ENCODE peak calls at places on chromosomes 12 and 14, in six cellular contexts. One of them, this sample, is unnamed.

GRCh38 chr12:75672212-75672611 is 160.8 kb upstream of the KRR1 start:
- DNase-seq in renal cortical epithelial cell: no peak
- DNase-seq in T-helper 2 cell: no peak
- DNase-seq in RWPE1: no peak
- DNase-seq in nephron progenitor cell: peak
- DNase-seq in GOT3: no peak
- DNase-seq in this sample: no peak

GRCh38 chr12:16323010-16323409 is 24.4 kb upstream of the MGST1 start:
- DNase-seq in renal cortical epithelial cell: no peak
- DNase-seq in T-helper 2 cell: no peak
- DNase-seq in RWPE1: no peak
- DNase-seq in nephron progenitor cell: no peak
- DNase-seq in GOT3: no peak
- DNase-seq in this sample: no peak

GRCh38 chr12:30719060-30719459 is 23.4 kb upstream of the IPO8 start:
- DNase-seq in renal cortical epithelial cell: peak
- DNase-seq in T-helper 2 cell: no peak
- DNase-seq in RWPE1: no peak
- DNase-seq in nephron progenitor cell: no peak
- DNase-seq in GOT3: no peak
- DNase-seq in this sample: peak

GRCh38 chr12:12034344-12034743 is 36.4 kb upstream of the BCL2L14 start:
- DNase-seq in renal cortical epithelial cell: no peak
- DNase-seq in T-helper 2 cell: no peak
- DNase-seq in RWPE1: no peak
- DNase-seq in nephron progenitor cell: no peak
- DNase-seq in GOT3: no peak
- DNase-seq in this sample: no peak

GRCh38 chr14:91177073-91177796 is 63.4 kb downstream of the DGLUCY start:
- DNase-seq in renal cortical epithelial cell: peak
- DNase-seq in T-helper 2 cell: peak
- DNase-seq in RWPE1: peak
- DNase-seq in nephron progenitor cell: peak
- DNase-seq in GOT3: no peak
- DNase-seq in this sample: peak

GRCh38 chr12:94942663-94943062 is 60.8 kb downstream of the NDUFA12 start:
- DNase-seq in renal cortical epithelial cell: no peak
- DNase-seq in T-helper 2 cell: peak
- DNase-seq in RWPE1: no peak
- DNase-seq in nephron progenitor cell: no peak
- DNase-seq in GOT3: no peak
- DNase-seq in this sample: no peak

GRCh38 chr12:70091021-70091521 is 152.2 kb upstream of the CNOT2 start:
- DNase-seq in renal cortical epithelial cell: no peak
- DNase-seq in T-helper 2 cell: no peak
- DNase-seq in RWPE1: no peak
- DNase-seq in nephron progenitor cell: no peak
- DNase-seq in GOT3: no peak
- DNase-seq in this sample: no peak

GRCh38 chr14:90691627-90692026 is 124.6 kb downstream of the TTC7B start:
- DNase-seq in renal cortical epithelial cell: no peak
- DNase-seq in T-helper 2 cell: no peak
- DNase-seq in RWPE1: no peak
- DNase-seq in nephron progenitor cell: no peak
- DNase-seq in GOT3: no peak
- DNase-seq in this sample: no peak

GRCh38 chr12:114096461-114096860 is 130.3 kb upstream of the RBM19 start:
- DNase-seq in renal cortical epithelial cell: no peak
- DNase-seq in T-helper 2 cell: no peak
- DNase-seq in RWPE1: no peak
- DNase-seq in nephron progenitor cell: no peak
- DNase-seq in GOT3: no peak
- DNase-seq in this sample: no peak

GRCh38 chr12:47903151-47903611 is 1.6 kb downstream of the VDR start:
- DNase-seq in renal cortical epithelial cell: peak
- DNase-seq in T-helper 2 cell: no peak
- DNase-seq in RWPE1: no peak
- DNase-seq in nephron progenitor cell: no peak
- DNase-seq in GOT3: no peak
- DNase-seq in this sample: peak

GRCh38 chr14:57845802-57846531 is 19.9 kb downstream of the SLC35F4 start:
- DNase-seq in renal cortical epithelial cell: no peak
- DNase-seq in T-helper 2 cell: no peak
- DNase-seq in RWPE1: no peak
- DNase-seq in nephron progenitor cell: no peak
- DNase-seq in GOT3: no peak
- DNase-seq in this sample: peak

GRCh38 chr12:95182868-95183415 is 34.3 kb downstream of the FGD6 start:
- DNase-seq in renal cortical epithelial cell: peak
- DNase-seq in T-helper 2 cell: peak
- DNase-seq in RWPE1: peak
- DNase-seq in nephron progenitor cell: no peak
- DNase-seq in GOT3: no peak
- DNase-seq in this sample: peak

GRCh38 chr12:52147983-52148540 is 43.8 kb downstream of the KRT80 start:
- DNase-seq in renal cortical epithelial cell: no peak
- DNase-seq in T-helper 2 cell: no peak
- DNase-seq in RWPE1: no peak
- DNase-seq in nephron progenitor cell: no peak
- DNase-seq in GOT3: no peak
- DNase-seq in this sample: peak

GRCh38 chr12:121990692-121991603 is 30.7 kb upstream of the BCL7A start:
- DNase-seq in renal cortical epithelial cell: no peak
- DNase-seq in T-helper 2 cell: peak
- DNase-seq in RWPE1: no peak
- DNase-seq in nephron progenitor cell: no peak
- DNase-seq in GOT3: no peak
- DNase-seq in this sample: no peak

GRCh38 chr12:125314051-125314882 is 249.0 kb downstream of the AACS start:
- DNase-seq in renal cortical epithelial cell: no peak
- DNase-seq in T-helper 2 cell: no peak
- DNase-seq in RWPE1: no peak
- DNase-seq in nephron progenitor cell: no peak
- DNase-seq in GOT3: no peak
- DNase-seq in this sample: no peak

GRCh38 chr14:100653409-100653808 is 66.2 kb upstream of the BEGAIN start:
- DNase-seq in renal cortical epithelial cell: no peak
- DNase-seq in T-helper 2 cell: peak
- DNase-seq in RWPE1: no peak
- DNase-seq in nephron progenitor cell: peak
- DNase-seq in GOT3: no peak
- DNase-seq in this sample: no peak

GRCh38 chr12:107369679-107370078 is 276.3 kb upstream of the CRY1 start:
- DNase-seq in renal cortical epithelial cell: no peak
- DNase-seq in T-helper 2 cell: peak
- DNase-seq in RWPE1: no peak
- DNase-seq in nephron progenitor cell: no peak
- DNase-seq in GOT3: no peak
- DNase-seq in this sample: no peak

GRCh38 chr14:22143360-22143759 is 445.7 kb downstream of the DAD1 start:
- DNase-seq in renal cortical epithelial cell: peak
- DNase-seq in T-helper 2 cell: no peak
- DNase-seq in RWPE1: peak
- DNase-seq in nephron progenitor cell: no peak
- DNase-seq in GOT3: no peak
- DNase-seq in this sample: no peak

GRCh38 chr12:113863455-113863845 is 102.7 kb downstream of the RBM19 start:
- DNase-seq in renal cortical epithelial cell: peak
- DNase-seq in T-helper 2 cell: no peak
- DNase-seq in RWPE1: no peak
- DNase-seq in nephron progenitor cell: no peak
- DNase-seq in GOT3: no peak
- DNase-seq in this sample: no peak

GRCh38 chr12:116894913-116895312 is 13.7 kb upstream of the HRK start:
- DNase-seq in renal cortical epithelial cell: no peak
- DNase-seq in T-helper 2 cell: no peak
- DNase-seq in RWPE1: no peak
- DNase-seq in nephron progenitor cell: no peak
- DNase-seq in GOT3: no peak
- DNase-seq in this sample: no peak

GRCh38 chr12:40622246-40622838 is 69.9 kb upstream of the CNTN1 start:
- DNase-seq in renal cortical epithelial cell: peak
- DNase-seq in T-helper 2 cell: peak
- DNase-seq in RWPE1: peak
- DNase-seq in nephron progenitor cell: peak
- DNase-seq in GOT3: peak
- DNase-seq in this sample: peak

GRCh38 chr14:97301931-97302559 is 504.9 kb downstream of the VRK1 start:
- DNase-seq in renal cortical epithelial cell: no peak
- DNase-seq in T-helper 2 cell: peak
- DNase-seq in RWPE1: no peak
- DNase-seq in nephron progenitor cell: no peak
- DNase-seq in GOT3: no peak
- DNase-seq in this sample: no peak

GRCh38 chr12:96401061-96401871 is 1.0 kb upstream of the CDK17 start:
- DNase-seq in renal cortical epithelial cell: peak
- DNase-seq in T-helper 2 cell: peak
- DNase-seq in RWPE1: peak
- DNase-seq in nephron progenitor cell: no peak
- DNase-seq in GOT3: no peak
- DNase-seq in this sample: peak

GRCh38 chr14:68596211-68596610 is 196.7 kb downstream of the ZFP36L1 start:
- DNase-seq in renal cortical epithelial cell: no peak
- DNase-seq in T-helper 2 cell: no peak
- DNase-seq in RWPE1: no peak
- DNase-seq in nephron progenitor cell: no peak
- DNase-seq in GOT3: no peak
- DNase-seq in this sample: no peak

GRCh38 chr14:63542231-63542999 is 762 bp downstream of the PPP2R5E start:
- DNase-seq in renal cortical epithelial cell: no peak
- DNase-seq in T-helper 2 cell: peak
- DNase-seq in RWPE1: peak
- DNase-seq in nephron progenitor cell: peak
- DNase-seq in GOT3: no peak
- DNase-seq in this sample: peak

GRCh38 chr12:19482551-19483109 is 43.3 kb downstream of the AEBP2 start:
- DNase-seq in renal cortical epithelial cell: peak
- DNase-seq in T-helper 2 cell: peak
- DNase-seq in RWPE1: peak
- DNase-seq in nephron progenitor cell: no peak
- DNase-seq in GOT3: no peak
- DNase-seq in this sample: no peak

This sample was measured in ACHN.